ENCODE peak calls at places on chromosomes 2 and 18, in seven cellular contexts. U is ovary, J is epithelial cell of esophagus, O is Daoy, C is HEK293T, V is NCI-H1105, Y is RKO. X is an unnamed sample.

GRCh38 chr2:11753886-11754704 is 7.7 kb downstream of the LPIN1 start:
- DNase-seq in O (peak), V (peak), C (no peak), U (no peak), Y (peak), J (peak), X (no peak)

GRCh38 chr2:162317910-162318279 is 589 bp downstream of the IFIH1 start:
- DNase-seq in U (peak), J (peak), C (peak), V (no peak), O (peak), Y (peak), X (peak)

GRCh38 chr2:206442516-206442853 is 847 bp upstream of the ADAM23 start:
- DNase-seq in J (no peak), V (no peak), C (no peak), U (no peak), O (no peak), Y (no peak), X (no peak)

GRCh38 chr2:46645681-46646162 is 166.4 kb downstream of the TMEM247 start:
- DNase-seq in J (peak), U (peak), C (no peak), O (no peak), V (peak), Y (no peak), X (no peak)

GRCh38 chr2:190529486-190530104 is 4.9 kb downstream of the NEMP2 start:
- DNase-seq in O (no peak), U (no peak), J (no peak), Y (no peak), V (no peak), C (no peak), X (no peak)

GRCh38 chr2:171726841-171727460 is 39.7 kb downstream of the DYNC1I2 start:
- DNase-seq in O (no peak), V (no peak), C (no peak), U (no peak), J (no peak), Y (no peak), X (no peak)

GRCh38 chr2:63058742-63059433 is 8.3 kb downstream of the OTX1 start:
- DNase-seq in V (no peak), O (no peak), C (no peak), Y (no peak), J (no peak), U (no peak), X (no peak)

GRCh38 chr18:23191952-23192662 is 56.8 kb downstream of the CABLES1 start:
- DNase-seq in J (peak), V (peak), C (no peak), Y (no peak), U (peak), O (peak), X (no peak)

GRCh38 chr2:36734304-36734703 is 37.8 kb downstream of the VIT start:
- DNase-seq in U (no peak), Y (no peak), C (no peak), V (no peak), O (peak), J (peak), X (no peak)

GRCh38 chr2:15705839-15706386 is 114.2 kb downstream of the DDX1 start:
- DNase-seq in C (no peak), V (no peak), J (no peak), O (no peak), U (no peak), Y (no peak), X (no peak)

GRCh38 chr2:138510319-138510718 is 8.7 kb downstream of the SPOPL start:
- DNase-seq in C (no peak), V (no peak), O (no peak), U (no peak), Y (no peak), J (no peak), X (no peak)

GRCh38 chr2:240556553-240557100 is 1.2 kb downstream of the ANKMY1 start:
- DNase-seq in Y (peak), U (peak), O (peak), C (peak), V (no peak), J (peak), X (peak)

GRCh38 chr2:10912796-10913445 is 1.2 kb downstream of the KCNF1 start:
- DNase-seq in C (no peak), O (no peak), Y (no peak), V (no peak), U (no peak), J (no peak), X (no peak)

GRCh38 chr2:64622443-64623231 is 31.1 kb downstream of the SERTAD2 start:
- DNase-seq in V (no peak), C (no peak), U (peak), Y (no peak), O (peak), J (no peak), X (no peak)

X was measured in Caco-2.